ENCODE peak calls at places on chromosome 9, in six cellular contexts. One of them, this sample, is unnamed.

GRCh38 chr9:19138084-19138483 is 10.8 kb upstream of the PLIN2 start:
- DNase-seq in Ammon's horn: no peak
- DNase-seq in frontal cortex: no peak
- DNase-seq in D341Med: no peak
- DNase-seq in left cardiac atrium: no peak
- DNase-seq in natural killer cell: no peak
- DNase-seq in this sample: no peak

GRCh38 chr9:10479172-10479571 is 133.6 kb downstream of the PTPRD start:
- DNase-seq in Ammon's horn: no peak
- DNase-seq in frontal cortex: no peak
- DNase-seq in D341Med: peak; percentile 15
- DNase-seq in left cardiac atrium: no peak
- DNase-seq in natural killer cell: no peak
- DNase-seq in this sample: no peak

GRCh38 chr9:133960568-133961129 is 31.5 kb downstream of the VAV2 start:
- DNase-seq in Ammon's horn: no peak
- DNase-seq in frontal cortex: no peak
- DNase-seq in D341Med: peak; percentile 62
- DNase-seq in left cardiac atrium: peak; percentile 63
- DNase-seq in natural killer cell: no peak
- DNase-seq in this sample: no peak

GRCh38 chr9:6997330-6997729 is 239.6 kb downstream of the KDM4C start:
- DNase-seq in Ammon's horn: no peak
- DNase-seq in frontal cortex: no peak
- DNase-seq in D341Med: no peak
- DNase-seq in left cardiac atrium: no peak
- DNase-seq in natural killer cell: no peak
- DNase-seq in this sample: no peak

GRCh38 chr9:102631559-102631958 is 363.6 kb upstream of the CYLC2 start:
- DNase-seq in Ammon's horn: no peak
- DNase-seq in frontal cortex: no peak
- DNase-seq in D341Med: peak; percentile 25
- DNase-seq in left cardiac atrium: no peak
- DNase-seq in natural killer cell: no peak
- DNase-seq in this sample: no peak

GRCh38 chr9:123266655-123267421 is 1.5 kb downstream of the STRBP start:
- DNase-seq in Ammon's horn: no peak
- DNase-seq in frontal cortex: no peak
- DNase-seq in D341Med: no peak
- DNase-seq in left cardiac atrium: no peak
- DNase-seq in natural killer cell: no peak
- DNase-seq in this sample: no peak

GRCh38 chr9:34884732-34885131 is 73.4 kb upstream of the PHF24 start:
- DNase-seq in Ammon's horn: no peak
- DNase-seq in frontal cortex: no peak
- DNase-seq in D341Med: no peak
- DNase-seq in left cardiac atrium: no peak
- DNase-seq in natural killer cell: no peak
- DNase-seq in this sample: no peak

GRCh38 chr9:131656356-131657030 is 83.4 kb downstream of the RAPGEF1 start:
- DNase-seq in Ammon's horn: peak; percentile 87
- DNase-seq in frontal cortex: no peak
- DNase-seq in D341Med: no peak
- DNase-seq in left cardiac atrium: peak; percentile 72
- DNase-seq in natural killer cell: peak; percentile 79
- DNase-seq in this sample: peak; percentile 66

GRCh38 chr9:3875371-3876132 is 349.8 kb upstream of the RFX3 start:
- DNase-seq in Ammon's horn: no peak
- DNase-seq in frontal cortex: no peak
- DNase-seq in D341Med: no peak
- DNase-seq in left cardiac atrium: no peak
- DNase-seq in natural killer cell: no peak
- DNase-seq in this sample: no peak

GRCh38 chr9:91256235-91256634 is 105.5 kb downstream of the AUH start:
- DNase-seq in Ammon's horn: no peak
- DNase-seq in frontal cortex: no peak
- DNase-seq in D341Med: no peak
- DNase-seq in left cardiac atrium: no peak
- DNase-seq in natural killer cell: no peak
- DNase-seq in this sample: no peak

GRCh38 chr9:119088002-119088401 is 281.2 kb downstream of the BRINP1 start:
- DNase-seq in Ammon's horn: peak; percentile 16
- DNase-seq in frontal cortex: no peak
- DNase-seq in D341Med: no peak
- DNase-seq in left cardiac atrium: no peak
- DNase-seq in natural killer cell: no peak
- DNase-seq in this sample: no peak

GRCh38 chr9:97900738-97901565 is 21.3 kb downstream of the TRMO start:
- DNase-seq in Ammon's horn: peak; percentile 55
- DNase-seq in frontal cortex: peak; percentile 52
- DNase-seq in D341Med: peak; percentile 65
- DNase-seq in left cardiac atrium: peak; percentile 31
- DNase-seq in natural killer cell: no peak
- DNase-seq in this sample: no peak

GRCh38 chr9:91681461-91682305 is 258.1 kb upstream of the NFIL3 start:
- DNase-seq in Ammon's horn: peak; percentile 84
- DNase-seq in frontal cortex: peak; percentile 87
- DNase-seq in D341Med: peak; percentile 83
- DNase-seq in left cardiac atrium: peak; percentile 84
- DNase-seq in natural killer cell: peak; percentile 69
- DNase-seq in this sample: peak; percentile 68

GRCh38 chr9:127805620-127806019 is 2.9 kb downstream of the FPGS start:
- DNase-seq in Ammon's horn: no peak
- DNase-seq in frontal cortex: no peak
- DNase-seq in D341Med: peak; percentile 58
- DNase-seq in left cardiac atrium: no peak
- DNase-seq in natural killer cell: no peak
- DNase-seq in this sample: no peak

GRCh38 chr9:92467041-92467440 is 15.3 kb downstream of the ASPN start:
- DNase-seq in Ammon's horn: no peak
- DNase-seq in frontal cortex: no peak
- DNase-seq in D341Med: no peak
- DNase-seq in left cardiac atrium: no peak
- DNase-seq in natural killer cell: no peak
- DNase-seq in this sample: no peak

GRCh38 chr9:124270504-124271335 is 13.0 kb downstream of the NEK6 start:
- DNase-seq in Ammon's horn: no peak
- DNase-seq in frontal cortex: no peak
- DNase-seq in D341Med: no peak
- DNase-seq in left cardiac atrium: peak; percentile 73
- DNase-seq in natural killer cell: no peak
- DNase-seq in this sample: no peak

This sample was measured in heart right ventricle.